ENCODE peak calls at places on chromosome 5, in ten cellular contexts. One of them, this sample, is unnamed.

GRCh38 chr5:134079748-134080581 is 34.5 kb upstream of the TCF7 start:
- DNase-seq in AG20443: no peak
- DNase-seq in memory B cell: no peak
- DNase-seq in A549: no peak
- DNase-seq in left cardiac atrium: no peak
- DNase-seq in anterior cingulate cortex: no peak
- DNase-seq in HAP-1: no peak
- DNase-seq in lower leg skin: no peak
- DNase-seq in CD4-positive, alpha-beta T cell: peak
- DNase-seq in lung: no peak
- DNase-seq in this sample: no peak

GRCh38 chr5:102823441-102823874 is 68.4 kb downstream of the PAM start:
- DNase-seq in AG20443: peak
- DNase-seq in memory B cell: no peak
- DNase-seq in A549: no peak
- DNase-seq in left cardiac atrium: no peak
- DNase-seq in anterior cingulate cortex: no peak
- DNase-seq in HAP-1: peak
- DNase-seq in lower leg skin: no peak
- DNase-seq in CD4-positive, alpha-beta T cell: no peak
- DNase-seq in lung: no peak
- DNase-seq in this sample: peak

GRCh38 chr5:17105744-17106450 is 111.5 kb upstream of the BASP1 start:
- DNase-seq in AG20443: peak
- DNase-seq in memory B cell: no peak
- DNase-seq in A549: no peak
- DNase-seq in left cardiac atrium: peak
- DNase-seq in anterior cingulate cortex: no peak
- DNase-seq in HAP-1: no peak
- DNase-seq in lower leg skin: peak
- DNase-seq in CD4-positive, alpha-beta T cell: no peak
- DNase-seq in lung: no peak
- DNase-seq in this sample: peak

GRCh38 chr5:180823346-180823745 is 20.7 kb upstream of the MGAT1 start:
- DNase-seq in AG20443: no peak
- DNase-seq in memory B cell: no peak
- DNase-seq in A549: no peak
- DNase-seq in left cardiac atrium: no peak
- DNase-seq in anterior cingulate cortex: no peak
- DNase-seq in HAP-1: no peak
- DNase-seq in lower leg skin: peak
- DNase-seq in CD4-positive, alpha-beta T cell: no peak
- DNase-seq in lung: no peak
- DNase-seq in this sample: no peak

GRCh38 chr5:176362098-176362442 is 506 bp upstream of the KIAA1191 start:
- DNase-seq in AG20443: no peak
- DNase-seq in memory B cell: no peak
- DNase-seq in A549: no peak
- DNase-seq in left cardiac atrium: no peak
- DNase-seq in anterior cingulate cortex: no peak
- DNase-seq in HAP-1: no peak
- DNase-seq in lower leg skin: no peak
- DNase-seq in CD4-positive, alpha-beta T cell: no peak
- DNase-seq in lung: no peak
- DNase-seq in this sample: no peak

GRCh38 chr5:78730300-78731094 is 81.9 kb upstream of the LHFPL2 start:
- DNase-seq in AG20443: no peak
- DNase-seq in memory B cell: no peak
- DNase-seq in A549: no peak
- DNase-seq in left cardiac atrium: no peak
- DNase-seq in anterior cingulate cortex: no peak
- DNase-seq in HAP-1: no peak
- DNase-seq in lower leg skin: no peak
- DNase-seq in CD4-positive, alpha-beta T cell: no peak
- DNase-seq in lung: no peak
- DNase-seq in this sample: no peak

GRCh38 chr5:138441221-138441620 is 2.4 kb downstream of the REEP2 start:
- DNase-seq in AG20443: no peak
- DNase-seq in memory B cell: no peak
- DNase-seq in A549: no peak
- DNase-seq in left cardiac atrium: no peak
- DNase-seq in anterior cingulate cortex: no peak
- DNase-seq in HAP-1: no peak
- DNase-seq in lower leg skin: peak
- DNase-seq in CD4-positive, alpha-beta T cell: no peak
- DNase-seq in lung: no peak
- DNase-seq in this sample: no peak

GRCh38 chr5:141507387-141508091 is 18.7 kb downstream of the PCDHGC5 start:
- DNase-seq in AG20443: peak
- DNase-seq in memory B cell: no peak
- DNase-seq in A549: no peak
- DNase-seq in left cardiac atrium: peak
- DNase-seq in anterior cingulate cortex: no peak
- DNase-seq in HAP-1: no peak
- DNase-seq in lower leg skin: no peak
- DNase-seq in CD4-positive, alpha-beta T cell: no peak
- DNase-seq in lung: no peak
- DNase-seq in this sample: peak

GRCh38 chr5:150516011-150516410 is 8.1 kb downstream of the NDST1 start:
- DNase-seq in AG20443: peak
- DNase-seq in memory B cell: no peak
- DNase-seq in A549: peak
- DNase-seq in left cardiac atrium: peak
- DNase-seq in anterior cingulate cortex: no peak
- DNase-seq in HAP-1: no peak
- DNase-seq in lower leg skin: no peak
- DNase-seq in CD4-positive, alpha-beta T cell: no peak
- DNase-seq in lung: peak
- DNase-seq in this sample: no peak

GRCh38 chr5:155052532-155052931 is 39.0 kb downstream of the KIF4B start:
- DNase-seq in AG20443: no peak
- DNase-seq in memory B cell: no peak
- DNase-seq in A549: no peak
- DNase-seq in left cardiac atrium: no peak
- DNase-seq in anterior cingulate cortex: no peak
- DNase-seq in HAP-1: no peak
- DNase-seq in lower leg skin: no peak
- DNase-seq in CD4-positive, alpha-beta T cell: no peak
- DNase-seq in lung: no peak
- DNase-seq in this sample: no peak